ENCODE peak calls at places on chromosome 20, in nine cellular contexts. L, F, Q, W, R, A, Z, X and E are unnamed samples.

GRCh38 chr20:24805456-24806233 is 143.4 kb upstream of the CST7 start:
- DNase-seq in X (no peak), W (no peak), R (no peak), L (no peak), Z (no peak), Q (no peak), A (no peak), F (no peak), E (no peak)

GRCh38 chr20:39310363-39311037 is 348.4 kb downstream of the DHX35 start:
- DNase-seq in F (no peak), W (no peak), A (no peak), Z (no peak), Q (no peak), L (no peak), R (no peak), X (no peak), E (no peak)

GRCh38 chr20:57570898-57571297 is 10.0 kb downstream of the PCK1 start:
- DNase-seq in Q (no peak), Z (no peak), W (no peak), F (no peak), X (no peak), L (no peak), A (no peak), R (no peak), E (no peak)

GRCh38 chr20:20084296-20084752 is 32.0 kb downstream of the CFAP61 start:
- DNase-seq in Q (no peak), F (no peak), R (no peak), Z (no peak), W (no peak), A (no peak), X (no peak), L (no peak), E (no peak)

GRCh38 chr20:48772183-48772976 is 55.4 kb downstream of the PREX1 start:
- DNase-seq in W (no peak), L (no peak), Z (no peak), Q (no peak), F (no peak), R (no peak), X (no peak), A (no peak), E (no peak)

GRCh38 chr20:17871181-17871580 is 97.4 kb downstream of the SNX5 start:
- DNase-seq in Z (no peak), L (no peak), A (no peak), X (no peak), F (no peak), W (peak; percentile 35), Q (no peak), R (no peak), E (no peak)

GRCh38 chr20:47605673-47606413 is 104.2 kb downstream of the NCOA3 start:
- DNase-seq in Q (no peak), X (no peak), A (no peak), F (no peak), R (no peak), Z (no peak), L (peak; percentile 69), W (no peak), E (no peak)

GRCh38 chr20:36399147-36399968 is 93.2 kb downstream of the DLGAP4 start:
- DNase-seq in A (peak; percentile 20), Q (peak; percentile 84), Z (peak; percentile 31), L (no peak), R (no peak), F (peak; percentile 53), X (no peak), W (peak; percentile 33), E (no peak)

GRCh38 chr20:48733296-48733790 is 94.5 kb downstream of the PREX1 start:
- DNase-seq in X (no peak), L (no peak), A (no peak), Q (peak; percentile 38), W (no peak), R (no peak), F (no peak), Z (no peak), E (peak; percentile 28)

GRCh38 chr20:23200914-23201313 is 114.8 kb upstream of the CD93 start:
- DNase-seq in W (peak; percentile 25), F (no peak), Q (no peak), A (peak; percentile 28), X (no peak), R (no peak), Z (no peak), L (peak; percentile 23), E (no peak)

GRCh38 chr20:41050361-41051019 is 21.9 kb downstream of the TOP1 start:
- DNase-seq in X (no peak), A (no peak), Z (peak; percentile 32), L (no peak), F (no peak), R (no peak), Q (no peak), W (peak; percentile 83), E (peak; percentile 24)

GRCh38 chr20:57387945-57388351 is 3.2 kb upstream of the RBM38 start:
- DNase-seq in Z (no peak), X (no peak), Q (no peak), R (no peak), F (no peak), L (no peak), A (no peak), W (no peak), E (no peak)

GRCh38 chr20:36497856-36498255 is 43.5 kb upstream of the MYL9 start:
- DNase-seq in Z (peak; percentile 68), W (peak; percentile 66), L (no peak), A (no peak), F (no peak), X (no peak), R (no peak), Q (no peak), E (peak; percentile 73)

GRCh38 chr20:37438464-37439222 is 82.4 kb upstream of the NNAT start:
- DNase-seq in W (no peak), F (no peak), Z (no peak), X (no peak), R (no peak), L (no peak), A (no peak), Q (no peak), E (no peak)

GRCh38 chr20:34736106-34736505 is 32.0 kb downstream of the TP53INP2 start:
- DNase-seq in F (no peak), X (no peak), R (no peak), Q (no peak), W (no peak), A (no peak), L (no peak), Z (no peak), E (no peak)

GRCh38 chr20:58169441-58169840 is 59.0 kb downstream of the ANKRD60 start:
- DNase-seq in F (no peak), X (no peak), Z (no peak), R (no peak), L (no peak), Q (no peak), A (no peak), W (no peak), E (no peak)

GRCh38 chr20:57203986-57204385 is 62.5 kb downstream of the BMP7 start:
- DNase-seq in X (no peak), L (no peak), A (no peak), Q (no peak), R (no peak), W (no peak), Z (no peak), F (no peak), E (no peak)

GRCh38 chr20:32304121-32304520 is 26.7 kb downstream of the KIF3B start:
- DNase-seq in A (no peak), W (no peak), Q (no peak), R (no peak), Z (no peak), X (no peak), L (no peak), F (no peak), E (no peak)

GRCh38 chr20:38043512-38044300 is 10.2 kb downstream of the RPRD1B start:
- DNase-seq in A (no peak), F (peak; percentile 10), L (no peak), Q (peak; percentile 68), X (no peak), W (peak; percentile 53), Z (peak; percentile 53), R (no peak), E (peak; percentile 57)

GRCh38 chr20:62148908-62149314 is 5.3 kb downstream of the SS18L1 start:
- DNase-seq in W (no peak), Z (no peak), X (no peak), A (no peak), F (no peak), L (no peak), Q (no peak), R (no peak), E (no peak)